ENCODE peak calls at places on chromosomes 5 and 9, in six cellular contexts. One of them, this sample, is unnamed.

GRCh38 chr9:11016081-11016480 is 403.3 kb upstream of the PTPRD start:
- DNase-seq in cardiac muscle cell: no peak
- DNase-seq in mammary epithelial cell: no peak
- DNase-seq in GM23338: no peak
- DNase-seq in colonic mucosa: no peak
- DNase-seq in PC-3: peak; percentile 44
- DNase-seq in this sample: no peak

GRCh38 chr5:157516016-157516415 is 56.0 kb downstream of the NIPAL4 start:
- DNase-seq in PC-3: peak; percentile 90
- DNase-seq in cardiac muscle cell: no peak
- DNase-seq in GM23338: no peak
- DNase-seq in colonic mucosa: no peak
- DNase-seq in mammary epithelial cell: peak; percentile 82
- DNase-seq in this sample: peak; percentile 70

GRCh38 chr9:3865373-3865772 is 339.6 kb upstream of the RFX3 start:
- DNase-seq in colonic mucosa: no peak
- DNase-seq in cardiac muscle cell: no peak
- DNase-seq in mammary epithelial cell: peak; percentile 65
- DNase-seq in GM23338: no peak
- DNase-seq in PC-3: peak; percentile 21
- DNase-seq in this sample: no peak

GRCh38 chr5:170357853-170358497 is 31.2 kb downstream of the KCNMB1 start:
- DNase-seq in PC-3: no peak
- DNase-seq in GM23338: no peak
- DNase-seq in colonic mucosa: peak; percentile 38
- DNase-seq in cardiac muscle cell: no peak
- DNase-seq in mammary epithelial cell: no peak
- DNase-seq in this sample: no peak

GRCh38 chr9:114246558-114246957 is 76.3 kb upstream of the ORM1 start:
- DNase-seq in colonic mucosa: no peak
- DNase-seq in cardiac muscle cell: no peak
- DNase-seq in PC-3: no peak
- DNase-seq in mammary epithelial cell: no peak
- DNase-seq in GM23338: no peak
- DNase-seq in this sample: peak; percentile 66

GRCh38 chr5:92633821-92634220 is 947.2 kb downstream of the NR2F1-AS1 start:
- DNase-seq in PC-3: no peak
- DNase-seq in cardiac muscle cell: no peak
- DNase-seq in colonic mucosa: no peak
- DNase-seq in mammary epithelial cell: no peak
- DNase-seq in GM23338: no peak
- DNase-seq in this sample: no peak

GRCh38 chr9:22238809-22239684 is 207.6 kb upstream of the DMRTA1 start:
- DNase-seq in PC-3: peak; percentile 51
- DNase-seq in GM23338: peak; percentile 48
- DNase-seq in cardiac muscle cell: peak; percentile 54
- DNase-seq in mammary epithelial cell: peak; percentile 71
- DNase-seq in colonic mucosa: no peak
- DNase-seq in this sample: peak; percentile 67

GRCh38 chr5:120413706-120414105 is 50.4 kb upstream of the PRR16 start:
- DNase-seq in GM23338: no peak
- DNase-seq in colonic mucosa: no peak
- DNase-seq in PC-3: peak; percentile 52
- DNase-seq in cardiac muscle cell: no peak
- DNase-seq in mammary epithelial cell: peak; percentile 84
- DNase-seq in this sample: no peak

GRCh38 chr9:126894052-126894603 is 20.5 kb upstream of the RALGPS1 start:
- DNase-seq in colonic mucosa: no peak
- DNase-seq in PC-3: no peak
- DNase-seq in cardiac muscle cell: no peak
- DNase-seq in GM23338: peak; percentile 27
- DNase-seq in mammary epithelial cell: no peak
- DNase-seq in this sample: no peak

GRCh38 chr5:120808606-120809005 is 344.5 kb downstream of the PRR16 start:
- DNase-seq in PC-3: no peak
- DNase-seq in GM23338: no peak
- DNase-seq in mammary epithelial cell: no peak
- DNase-seq in cardiac muscle cell: no peak
- DNase-seq in colonic mucosa: no peak
- DNase-seq in this sample: no peak

GRCh38 chr5:178273041-178273440 is 40.4 kb upstream of the PHYKPL start:
- DNase-seq in colonic mucosa: no peak
- DNase-seq in mammary epithelial cell: no peak
- DNase-seq in GM23338: no peak
- DNase-seq in cardiac muscle cell: no peak
- DNase-seq in PC-3: no peak
- DNase-seq in this sample: no peak

GRCh38 chr9:20823051-20823450 is 139.0 kb downstream of the FOCAD start:
- DNase-seq in PC-3: no peak
- DNase-seq in colonic mucosa: no peak
- DNase-seq in cardiac muscle cell: no peak
- DNase-seq in GM23338: no peak
- DNase-seq in mammary epithelial cell: no peak
- DNase-seq in this sample: no peak

GRCh38 chr5:172421-172820 is 18.9 kb upstream of the LRRC14B start:
- DNase-seq in mammary epithelial cell: no peak
- DNase-seq in colonic mucosa: no peak
- DNase-seq in cardiac muscle cell: no peak
- DNase-seq in GM23338: no peak
- DNase-seq in PC-3: no peak
- DNase-seq in this sample: no peak

GRCh38 chr5:81023261-81024015 is 63.3 kb downstream of the RASGRF2 start:
- DNase-seq in GM23338: no peak
- DNase-seq in colonic mucosa: no peak
- DNase-seq in mammary epithelial cell: no peak
- DNase-seq in cardiac muscle cell: no peak
- DNase-seq in PC-3: no peak
- DNase-seq in this sample: peak; percentile 63

DNA sequence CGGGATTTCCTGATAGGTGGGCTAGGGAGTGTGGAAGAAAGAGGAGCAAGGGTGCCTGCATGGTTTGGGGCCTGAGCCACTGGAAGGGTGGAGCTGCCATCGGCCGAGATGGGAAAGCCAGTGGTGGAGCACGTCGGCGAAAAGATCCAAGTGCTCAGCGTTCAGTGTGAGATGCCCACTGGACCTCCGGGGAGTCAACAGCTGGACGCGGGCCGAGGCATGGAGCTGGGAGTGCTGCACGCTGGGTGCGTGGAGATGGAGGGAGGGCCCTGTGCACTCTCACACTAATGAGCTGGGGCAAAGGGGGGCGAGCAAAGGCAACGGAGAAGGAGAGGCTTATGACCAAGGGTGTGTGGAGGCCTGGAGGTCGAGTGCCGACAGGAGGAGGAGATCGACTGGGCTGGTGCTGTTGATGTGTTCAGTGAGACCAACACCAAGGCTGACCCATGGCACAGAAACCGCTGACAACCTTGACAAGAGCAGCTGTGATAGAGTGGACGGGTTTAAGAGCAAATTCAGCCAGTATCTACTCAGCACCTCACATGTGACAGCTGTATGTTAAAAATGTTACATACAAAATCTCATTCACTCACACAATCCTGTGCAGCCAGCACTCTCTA is 85.7 kb downstream of the STK10 start:
- DNase-seq in GM23338: no peak
- DNase-seq in colonic mucosa: no peak
- DNase-seq in mammary epithelial cell: no peak
- DNase-seq in PC-3: no peak
- DNase-seq in cardiac muscle cell: peak; percentile 19
- DNase-seq in this sample: no peak
- H3K27ac ChIP-seq in GM23338: no peak overlapping the region
- H3K27ac ChIP-seq in colonic mucosa: no peak overlapping the region
- H3K27ac ChIP-seq in mammary epithelial cell: no peak overlapping the region
- H3K27ac ChIP-seq in PC-3: no peak overlapping the region
- H3K27ac ChIP-seq in cardiac muscle cell: no peak overlapping the region
- H3K27ac ChIP-seq in this sample: peak overlapping the region; percentile 96

DNA sequence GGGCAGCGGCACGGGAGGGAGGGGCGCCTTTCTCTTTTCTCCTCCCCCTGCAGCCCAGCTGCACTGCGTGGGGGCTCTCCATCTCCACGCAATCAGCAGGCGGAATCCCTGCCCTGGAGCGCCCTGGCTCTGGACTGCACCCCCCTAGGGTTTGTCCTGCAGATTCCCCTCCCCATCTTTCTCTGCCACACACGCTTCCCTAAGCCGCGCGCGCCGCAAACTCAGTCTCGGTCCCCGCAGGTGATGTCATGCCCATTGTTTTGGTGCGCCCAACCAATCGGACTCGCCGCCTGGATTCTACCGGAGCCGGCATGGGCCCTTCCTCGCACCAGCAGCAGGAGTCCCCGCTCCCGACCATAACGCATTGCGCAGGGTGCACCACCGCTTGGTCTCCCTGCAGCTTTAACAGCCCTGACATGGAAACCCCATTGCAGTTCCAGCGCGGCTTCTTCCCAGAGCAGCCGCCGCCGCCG is at the start of gene KCNN2:
- DNase-seq in GM23338: peak; percentile 95
- DNase-seq in PC-3: peak; percentile 3
- DNase-seq in cardiac muscle cell: peak; percentile 92
- DNase-seq in colonic mucosa: peak; percentile 86
- DNase-seq in mammary epithelial cell: peak; percentile 39
- DNase-seq in this sample: no peak
- H3K27ac ChIP-seq in GM23338: peak within 1 kb of the TSS; percentile 96
- H3K27ac ChIP-seq in PC-3: no peak within 1 kb of the TSS
- H3K27ac ChIP-seq in cardiac muscle cell: no peak within 1 kb of the TSS
- H3K27ac ChIP-seq in colonic mucosa: no peak within 1 kb of the TSS
- H3K27ac ChIP-seq in mammary epithelial cell: no peak within 1 kb of the TSS
- H3K27ac ChIP-seq in this sample: no peak within 1 kb of the TSS

DNA sequence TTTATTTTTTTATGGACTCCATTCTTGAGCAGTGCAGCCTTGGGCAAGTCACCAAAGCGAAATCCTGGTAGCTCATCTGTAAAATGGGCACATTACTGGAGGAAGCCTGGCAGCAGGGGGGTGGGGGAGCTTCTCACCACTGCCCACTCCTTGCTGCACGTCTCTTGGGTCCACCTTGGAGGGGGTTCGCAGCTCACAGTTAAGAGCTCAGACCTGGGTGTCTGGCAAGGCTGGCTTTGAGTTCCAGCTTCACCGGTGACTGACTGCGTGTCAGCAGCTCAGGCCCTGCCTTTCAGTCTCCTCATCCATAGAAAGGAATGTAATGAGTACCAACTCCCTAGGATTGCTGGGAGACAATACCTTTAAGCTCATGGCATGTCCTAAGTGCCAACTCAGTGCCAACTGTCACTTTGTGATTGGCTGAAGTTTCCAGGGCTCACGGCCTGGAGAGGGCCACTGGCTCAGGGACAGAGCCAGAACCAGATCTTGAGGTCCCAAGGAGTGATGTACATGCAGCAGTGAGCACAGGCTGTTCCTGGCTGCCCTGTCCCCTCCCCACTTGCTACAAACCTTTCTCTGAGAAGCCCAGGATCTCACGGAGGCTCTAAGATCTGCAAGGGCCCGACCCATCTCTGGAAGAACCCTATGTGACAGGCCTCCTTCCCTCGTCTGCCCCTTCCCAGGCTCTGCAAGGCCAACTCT is 72.9 kb downstream of the C9orf50 start:
- DNase-seq in GM23338: no peak
- DNase-seq in cardiac muscle cell: no peak
- DNase-seq in colonic mucosa: no peak
- DNase-seq in mammary epithelial cell: no peak
- DNase-seq in PC-3: no peak
- DNase-seq in this sample: no peak
- H3K27ac ChIP-seq in GM23338: no peak overlapping the region
- H3K27ac ChIP-seq in cardiac muscle cell: no peak overlapping the region
- H3K27ac ChIP-seq in colonic mucosa: no peak overlapping the region
- H3K27ac ChIP-seq in mammary epithelial cell: no peak overlapping the region
- H3K27ac ChIP-seq in PC-3: no peak overlapping the region
- H3K27ac ChIP-seq in this sample: no peak overlapping the region

GRCh38 chr5:150358261-150359095 is 981 bp downstream of the TCOF1 start:
- DNase-seq in cardiac muscle cell: no peak
- DNase-seq in mammary epithelial cell: peak; percentile 62
- DNase-seq in GM23338: peak; percentile 32
- DNase-seq in colonic mucosa: no peak
- DNase-seq in PC-3: peak; percentile 28
- DNase-seq in this sample: no peak
- H3K27ac ChIP-seq in cardiac muscle cell: no peak overlapping the region
- H3K27ac ChIP-seq in mammary epithelial cell: peak overlapping the region; percentile 83
- H3K27ac ChIP-seq in GM23338: peak overlapping the region; percentile 88
- H3K27ac ChIP-seq in colonic mucosa: peak overlapping the region; percentile 47
- H3K27ac ChIP-seq in PC-3: peak overlapping the region; percentile 35
- H3K27ac ChIP-seq in this sample: peak overlapping the region; percentile 37

GRCh38 chr9:130681769-130682489 is 11.7 kb upstream of the EXOSC2 start:
- DNase-seq in mammary epithelial cell: no peak
- DNase-seq in GM23338: peak; percentile 64
- DNase-seq in colonic mucosa: peak; percentile 41
- DNase-seq in cardiac muscle cell: peak; percentile 55
- DNase-seq in PC-3: no peak
- DNase-seq in this sample: no peak
- H3K27ac ChIP-seq in mammary epithelial cell: no peak overlapping the region
- H3K27ac ChIP-seq in GM23338: no peak overlapping the region
- H3K27ac ChIP-seq in colonic mucosa: no peak overlapping the region
- H3K27ac ChIP-seq in cardiac muscle cell: no peak overlapping the region
- H3K27ac ChIP-seq in PC-3: no peak overlapping the region
- H3K27ac ChIP-seq in this sample: no peak overlapping the region